ENCODE peak calls at places on chromosomes 16 and 17, in six cellular contexts. P is GM12891, M is breast epithelium, Z is lower leg skin, F is A549, S is H1. C is an unnamed sample.

GRCh38 chr16:23650674-23651073 is 9.4 kb downstream of the DCTN5 start:
- DNase-seq in P (no peak), M (no peak), Z (no peak), F (no peak), S (no peak), C (no peak)

GRCh38 chr16:23039118-23039517 is 110.1 kb downstream of the USP31 start:
- DNase-seq in P (no peak), M (no peak), Z (no peak), F (no peak), S (no peak), C (no peak)

GRCh38 chr17:50547035-50547735 is at the start of gene SPATA20:
- DNase-seq in P (peak), M (peak), Z (peak), F (peak), S (peak), C (peak)

GRCh38 chr16:71440669-71441347 is 1.0 kb downstream of the TLE7 start:
- DNase-seq in P (peak), M (no peak), Z (no peak), F (no peak), S (peak), C (no peak)

GRCh38 chr17:73639322-73639721 is 4.9 kb downstream of the SDK2 start:
- DNase-seq in P (no peak), M (no peak), Z (no peak), F (no peak), S (no peak), C (no peak)

GRCh38 chr16:89721644-89722391 is 481 bp downstream of the ZNF276 start:
- DNase-seq in P (no peak), M (no peak), Z (peak), F (peak), S (no peak), C (no peak)

GRCh38 chr17:17840751-17841591 is 4.2 kb upstream of the SREBF1 start:
- DNase-seq in P (no peak), M (no peak), Z (no peak), F (no peak), S (no peak), C (no peak)

GRCh38 chr17:78340183-78340955 is 19.5 kb downstream of the SOCS3 start:
- DNase-seq in P (no peak), M (no peak), Z (no peak), F (no peak), S (no peak), C (no peak)

GRCh38 chr17:81427446-81428120 is 32.3 kb downstream of the BAHCC1 start:
- DNase-seq in P (no peak), M (no peak), Z (no peak), F (no peak), S (no peak), C (no peak)

GRCh38 chr17:15914400-15915165 is 30.3 kb upstream of the ADORA2B start:
- DNase-seq in P (no peak), M (no peak), Z (no peak), F (no peak), S (no peak), C (peak)

GRCh38 chr17:78387982-78388941 is 9.8 kb downstream of the PGS1 start:
- DNase-seq in P (no peak), M (no peak), Z (no peak), F (no peak), S (no peak), C (no peak)

GRCh38 chr16:81329947-81330346 is 15.2 kb downstream of the GAN start:
- DNase-seq in P (no peak), M (no peak), Z (no peak), F (no peak), S (no peak), C (no peak)

GRCh38 chr17:1650731-1651558 is 1.3 kb upstream of the RILP start:
- DNase-seq in P (no peak), M (no peak), Z (no peak), F (no peak), S (no peak), C (no peak)

GRCh38 chr16:8712589-8713361 is 38.4 kb downstream of the ABAT start:
- DNase-seq in P (no peak), M (no peak), Z (no peak), F (no peak), S (no peak), C (no peak)

GRCh38 chr17:21352981-21353265 is 23.2 kb upstream of the KCNJ12 start:
- DNase-seq in P (no peak), M (no peak), Z (no peak), F (no peak), S (no peak), C (no peak)

GRCh38 chr16:66036775-66037715 is 329.4 kb upstream of the CDH5 start:
- DNase-seq in P (no peak), M (peak), Z (peak), F (no peak), S (no peak), C (no peak)

GRCh38 chr16:60922920-60923319 is 1113.3 kb downstream of the CDH8 start:
- DNase-seq in P (no peak), M (no peak), Z (no peak), F (no peak), S (no peak), C (no peak)

GRCh38 chr17:49260011-49260921 is 29.7 kb upstream of the PHOSPHO1 start:
- DNase-seq in P (peak), M (peak), Z (peak), F (peak), S (no peak), C (peak)

GRCh38 chr16:67269766-67270165 is 9.6 kb upstream of the PLEKHG4 start:
- DNase-seq in P (no peak), M (no peak), Z (no peak), F (no peak), S (no peak), C (no peak)

GRCh38 chr17:40799859-40800258 is at the start of gene KRT28:
- DNase-seq in P (no peak), M (no peak), Z (no peak), F (no peak), S (no peak), C (no peak)

GRCh38 chr16:68229431-68230175 is 6.3 kb downstream of the ESRP2 start:
- DNase-seq in P (peak), M (no peak), Z (no peak), F (peak), S (no peak), C (no peak)

GRCh38 chr16:66553223-66553622 is 847 bp downstream of the CKLF start:
- DNase-seq in P (no peak), M (no peak), Z (no peak), F (no peak), S (no peak), C (no peak)

GRCh38 chr16:819336-819735 is 18.8 kb upstream of the GNG13 start:
- DNase-seq in P (no peak), M (no peak), Z (no peak), F (no peak), S (no peak), C (no peak)

GRCh38 chr17:40622509-40622928 is 25.1 kb downstream of the SMARCE1 start:
- DNase-seq in P (no peak), M (no peak), Z (no peak), F (no peak), S (no peak), C (no peak)

GRCh38 chr17:77439382-77440013 is 298.7 kb downstream of the SEC14L1 start:
- DNase-seq in P (no peak), M (no peak), Z (no peak), F (no peak), S (no peak), C (no peak)

GRCh38 chr16:51085271-51085670 is 65.8 kb downstream of the SALL1 start:
- DNase-seq in P (no peak), M (no peak), Z (no peak), F (no peak), S (no peak), C (no peak)

GRCh38 chr17:78862073-78863023 is 21.7 kb upstream of the USP36 start:
- DNase-seq in P (no peak), M (peak), Z (peak), F (peak), S (no peak), C (peak)

GRCh38 chr17:79090503-79091372 is 16.1 kb downstream of the ENGASE start:
- DNase-seq in P (no peak), M (no peak), Z (no peak), F (no peak), S (no peak), C (no peak)

GRCh38 chr16:49012961-49013726 is 268.5 kb downstream of the CBLN1 start:
- DNase-seq in P (no peak), M (no peak), Z (no peak), F (no peak), S (no peak), C (no peak)
- TF ChIP-seq POLR2A in P (no peak), M (no peak), Z (no peak), F (no peak), S (no peak), C (no peak)

GRCh38 chr17:76271669-76272540 is 6.8 kb downstream of the UBALD2 start:
- DNase-seq in P (peak), M (peak), Z (no peak), F (no peak), S (no peak), C (no peak)

GRCh38 chr17:76273923-76274558 is 8.9 kb downstream of the UBALD2 start:
- DNase-seq in P (no peak), M (no peak), Z (no peak), F (no peak), S (no peak), C (no peak)

GRCh38 chr17:76273435-76273921 is 8.3 kb downstream of the UBALD2 start:
- DNase-seq in P (no peak), M (no peak), Z (no peak), F (no peak), S (no peak), C (no peak)

GRCh38 chr17:76270770-76271668 is 5.9 kb downstream of the UBALD2 start:
- DNase-seq in P (no peak), M (no peak), Z (no peak), F (no peak), S (no peak), C (no peak)

DNA sequence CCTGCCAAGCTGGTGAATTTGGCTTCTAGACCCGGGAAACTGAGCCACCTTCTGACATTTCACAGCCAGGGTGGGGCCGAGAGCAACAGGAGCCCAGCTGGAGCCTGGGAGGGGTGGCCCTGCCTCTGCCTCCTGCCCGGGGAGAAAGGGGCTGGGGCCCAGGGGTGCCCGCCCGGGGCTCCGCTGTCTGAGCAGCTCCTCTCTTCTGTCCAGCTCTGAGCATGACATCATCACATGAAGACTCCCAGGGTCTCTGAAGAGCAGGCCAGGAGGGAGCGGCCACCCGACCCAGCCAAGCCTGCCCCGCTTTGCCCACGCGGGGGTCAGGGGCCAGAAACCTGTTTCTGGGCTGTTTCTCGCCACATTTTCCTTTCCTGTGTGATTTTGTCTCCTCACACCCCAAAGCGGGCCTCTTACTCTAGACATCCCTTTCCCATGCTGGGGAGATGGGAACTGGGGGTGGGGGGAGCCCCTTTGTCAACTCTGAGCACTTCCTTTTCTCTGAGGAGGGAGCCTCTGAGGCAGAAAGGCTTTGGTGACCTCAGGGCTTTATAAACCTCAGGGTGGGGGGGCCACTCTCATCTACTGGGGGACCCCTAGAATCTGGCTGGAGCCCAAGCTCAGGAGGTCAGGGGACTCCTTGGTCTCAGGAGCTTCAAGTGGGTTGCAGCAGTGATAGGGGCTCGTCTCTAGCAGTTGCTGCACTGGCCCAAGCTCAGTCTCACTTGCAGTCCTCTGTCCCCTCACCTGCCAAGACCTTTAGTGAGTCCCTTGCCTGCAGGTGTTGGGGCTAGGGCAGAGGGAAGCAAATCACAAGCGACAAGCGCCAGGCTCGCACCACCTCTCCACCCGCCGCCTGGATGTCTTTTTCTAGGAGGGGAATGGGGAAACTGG is 7.6 kb downstream of the UBALD2 start:
- DNase-seq in P (peak), M (no peak), Z (no peak), F (no peak), S (no peak), C (no peak)
- TF ChIP-seq POLR2A in P (no peak), M (no peak), Z (no peak), F (no peak), S (no peak), C (no peak)

DNA sequence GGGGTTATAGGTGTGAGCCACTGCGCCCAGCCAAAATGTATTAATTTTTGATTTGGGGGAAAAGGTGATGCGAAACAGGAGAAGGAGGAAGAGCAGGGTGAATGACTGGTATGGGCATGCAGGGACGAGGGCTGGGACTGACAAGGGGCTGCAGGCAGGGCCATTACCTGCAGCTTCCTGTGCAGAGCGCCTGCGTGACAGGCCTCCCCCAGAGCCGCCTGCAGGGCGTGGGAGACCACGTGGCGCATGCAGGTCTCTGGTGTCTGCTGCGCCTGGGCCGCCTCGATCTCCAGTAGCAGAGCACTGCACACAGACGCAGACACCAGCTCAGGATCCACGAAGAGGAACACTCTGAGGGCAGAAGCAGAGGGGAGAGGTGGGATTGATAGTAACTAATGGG is 32.4 kb downstream of the PIK3R6 start:
- DNase-seq in P (no peak), M (no peak), Z (no peak), F (no peak), S (no peak), C (no peak)
- TF ChIP-seq POLR2A in P (no peak), M (no peak), Z (no peak), F (no peak), S (no peak), C (no peak)

GRCh38 chr17:80219777-80220708 is at the start of the genes SGSH and SLC26A11:
- DNase-seq in P (peak), M (peak), Z (peak), F (peak), S (no peak), C (peak)
- TF ChIP-seq POLR2A in P (no peak), M (no peak), Z (no peak), F (peak), S (peak), C (peak)

GRCh38 chr17:63998721-63999679 is 849 bp downstream of the PRR29 start:
- DNase-seq in P (no peak), M (no peak), Z (no peak), F (no peak), S (no peak), C (no peak)

GRCh38 chr17:63998050-63998720 is at the start of gene PRR29:
- DNase-seq in P (peak), M (no peak), Z (no peak), F (peak), S (no peak), C (peak)

GRCh38 chr17:64001091-64001579 is 3.0 kb downstream of the PRR29 start:
- DNase-seq in P (no peak), M (no peak), Z (no peak), F (no peak), S (no peak), C (no peak)

GRCh38 chr17:64001763-64002529 is 3.8 kb downstream of the PRR29 start:
- DNase-seq in P (no peak), M (no peak), Z (no peak), F (no peak), S (no peak), C (no peak)

DNA sequence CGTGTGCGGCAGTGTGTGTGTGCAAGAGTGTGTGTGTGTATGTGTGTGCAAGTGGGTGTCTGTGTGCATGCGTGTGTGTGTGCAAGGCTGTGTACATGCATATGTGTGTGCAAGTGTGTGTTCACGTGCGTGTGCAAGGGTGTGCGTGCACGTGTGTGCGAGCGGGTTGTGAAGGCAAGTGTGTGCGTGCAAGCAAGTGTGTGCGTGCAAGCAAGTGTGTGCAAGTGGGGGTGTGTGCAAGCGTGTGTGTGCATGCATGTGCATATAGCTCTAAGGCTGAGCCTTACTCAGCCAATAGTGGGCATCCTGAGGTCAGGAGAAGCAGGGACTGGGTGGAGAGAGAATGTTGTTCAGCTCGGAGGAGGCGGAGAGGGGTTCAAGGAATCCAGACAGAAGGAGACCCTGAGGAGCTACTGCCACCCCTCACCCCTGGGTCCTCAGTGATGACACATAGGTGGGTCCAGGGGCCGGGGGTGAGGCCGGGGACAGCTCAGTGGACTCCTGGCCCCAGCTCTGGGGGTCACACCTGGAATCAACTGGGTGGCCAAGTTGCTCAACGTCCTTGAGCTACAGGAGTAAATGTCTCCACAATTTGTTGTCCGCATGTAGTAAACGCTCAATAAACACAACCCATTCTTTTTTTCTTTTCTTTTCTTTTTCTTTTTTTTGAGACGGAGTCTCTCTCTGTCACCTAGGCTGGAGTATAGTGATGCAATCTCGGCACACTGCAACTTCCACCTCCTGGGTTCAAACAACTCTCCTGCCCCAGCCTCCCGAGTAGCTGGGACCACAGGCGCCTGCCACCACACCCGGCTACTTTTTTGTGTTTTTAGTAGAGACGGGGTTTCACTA is 1.8 kb downstream of the PRR29 start:
- DNase-seq in P (no peak), M (no peak), Z (no peak), F (no peak), S (no peak), C (no peak)
- TF ChIP-seq POLR2A in P (no peak), M (no peak), Z (no peak), F (no peak), S (no peak), C (no peak)

GRCh38 chr17:61803796-61804195 is 59.5 kb downstream of the BRIP1 start:
- DNase-seq in P (no peak), M (no peak), Z (no peak), F (no peak), S (no peak), C (no peak)
- TF ChIP-seq POLR2A in P (no peak), M (no peak), Z (no peak), F (no peak), S (no peak), C (no peak)

DNA sequence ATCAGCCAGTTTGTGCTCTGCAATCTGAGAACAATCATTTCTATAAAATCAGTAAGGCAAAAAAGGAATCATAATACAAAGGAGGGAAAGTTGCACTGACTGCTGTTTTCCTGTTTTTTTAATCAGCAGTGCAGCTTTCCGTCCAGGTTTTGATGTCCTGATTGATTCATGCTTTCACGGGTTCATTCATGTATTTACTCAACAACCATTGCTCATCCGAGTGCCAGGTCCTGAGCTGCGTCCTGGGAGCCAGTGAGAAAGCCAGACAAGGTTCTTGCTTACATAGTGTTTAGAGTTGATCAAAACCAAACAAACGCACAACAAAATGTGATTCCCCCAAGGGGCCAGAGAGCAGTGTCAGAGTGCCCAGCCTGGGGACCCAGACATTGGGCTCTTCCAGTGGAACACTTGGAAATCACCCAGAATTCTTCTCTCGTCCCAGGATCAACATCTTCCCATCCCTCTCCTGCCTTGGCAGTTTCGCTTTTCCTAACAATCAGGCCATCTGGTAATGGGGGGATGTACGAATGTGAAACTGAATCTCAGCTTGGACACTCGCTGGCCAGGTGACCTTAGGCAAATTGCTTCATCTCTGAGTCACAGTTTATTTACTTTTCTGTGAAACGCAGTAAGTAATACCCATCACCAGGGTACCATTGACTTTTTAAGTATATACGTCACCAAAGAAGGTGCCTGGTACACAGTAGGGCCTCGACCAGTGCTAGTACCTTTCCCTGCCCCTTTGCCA is 13.3 kb upstream of the C1QL1 start:
- DNase-seq in P (no peak), M (no peak), Z (no peak), F (peak), S (no peak), C (peak)
- TF ChIP-seq POLR2A in P (no peak), M (no peak), Z (no peak), F (no peak), S (no peak), C (no peak)

GRCh38 chr17:39579318-39580081 is 28.2 kb downstream of the NEUROD2 start:
- DNase-seq in P (no peak), M (no peak), Z (no peak), F (no peak), S (no peak), C (no peak)

GRCh38 chr17:39576187-39576586 is 31.5 kb downstream of the NEUROD2 start:
- DNase-seq in P (no peak), M (no peak), Z (no peak), F (peak), S (no peak), C (no peak)

GRCh38 chr17:39568710-39569109 is 39.0 kb downstream of the NEUROD2 start:
- DNase-seq in P (no peak), M (no peak), Z (no peak), F (no peak), S (no peak), C (no peak)

GRCh38 chr17:39578272-39578671 is 29.4 kb downstream of the NEUROD2 start:
- DNase-seq in P (no peak), M (no peak), Z (no peak), F (no peak), S (no peak), C (no peak)

GRCh38 chr17:39573447-39574298 is 34.0 kb downstream of the NEUROD2 start:
- DNase-seq in P (peak), M (peak), Z (peak), F (peak), S (no peak), C (peak)
- TF ChIP-seq POLR2A in P (no peak), M (no peak), Z (no peak), F (peak), S (no peak), C (peak)

GRCh38 chr16:58249780-58250478 is 44.9 kb downstream of the PRSS54 start:
- DNase-seq in P (peak), M (peak), Z (peak), F (peak), S (peak), C (peak)
- TF ChIP-seq POLR2A in P (peak), M (no peak), Z (no peak), F (peak), S (peak), C (peak)

C was measured in H54.